ENCODE peak calls at places on chromosomes 1 and 21, in four cellular contexts. G is MV-4-11; N is aorta; P is activated naive CD4-positive, alpha-beta T cell. R is an unnamed sample.
A peak's percentile ranks its signal among the peaks of the same experiment; 100 is the strongest.

GRCh38 chr1:58824753-58825389 is 41.0 kb upstream of the JUN start:
- DNase-seq in P (no peak), N (no peak), G (no peak), R (no peak)

GRCh38 chr1:41151846-41152245 is 90.3 kb downstream of the SCMH1 start:
- DNase-seq in P (no peak), G (no peak), N (no peak), R (no peak)

GRCh38 chr1:198657550-198658064 is 18.8 kb downstream of the PTPRC start:
- DNase-seq in P (no peak), N (no peak), G (peak; percentile 77), R (no peak)

GRCh38 chr1:154404984-154405761 is at the start of gene IL6R:
- DNase-seq in N (peak; percentile 97), P (peak; percentile 61), G (peak; percentile 95), R (peak; percentile 53)

GRCh38 chr1:211511030-211511429 is 19.1 kb upstream of the RD3 start:
- DNase-seq in G (no peak), P (no peak), N (no peak), R (no peak)

GRCh38 chr1:213988639-213989070 is 882 bp downstream of the PROX1 start:
- DNase-seq in N (no peak), G (no peak), P (no peak), R (no peak)

GRCh38 chr1:12080773-12081556 is 17.9 kb downstream of the TNFRSF8 start:
- DNase-seq in G (no peak), P (no peak), N (no peak), R (no peak)

GRCh38 chr1:231808116-231808515 is 181.5 kb downstream of the DISC1 start:
- DNase-seq in P (no peak), G (no peak), N (no peak), R (no peak)

GRCh38 chr1:150875197-150876110 is 945 bp downstream of the ARNT start:
- DNase-seq in N (no peak), G (no peak), P (no peak), R (no peak)

GRCh38 chr1:7253118-7253480 is 467.8 kb downstream of the CAMTA1 start:
- DNase-seq in N (no peak), P (no peak), G (no peak), R (no peak)

GRCh38 chr21:34367320-34367935 is 3.6 kb downstream of the KCNE2 start:
- DNase-seq in G (peak; percentile 71), N (no peak), P (no peak), R (no peak)